ENCODE peak calls at places on chromosomes 12 and 14, in four cellular contexts. W is left ventricle myocardium inferior, H is breast epithelium, Y is A549. B is an unnamed sample.

GRCh38 chr12:4439736-4440135 is 5.9 kb downstream of the FGF6 start:
- DNase-seq in W (no peak), H (no peak), Y (no peak), B (no peak)

GRCh38 chr12:123498126-123498825 is 35.2 kb downstream of the RILPL1 start:
- DNase-seq in W (no peak), H (no peak), Y (peak; percentile 21), B (no peak)

GRCh38 chr12:76143343-76144252 is 59.1 kb upstream of the NAP1L1 start:
- DNase-seq in W (no peak), H (no peak), Y (no peak), B (no peak)

GRCh38 chr12:5232826-5233500 is 189.3 kb downstream of the KCNA5 start:
- DNase-seq in W (no peak), H (no peak), Y (no peak), B (no peak)

GRCh38 chr12:14903386-14904098 is 17.9 kb upstream of the MGP start:
- DNase-seq in W (no peak), H (no peak), Y (no peak), B (no peak)

GRCh38 chr12:56296207-56296785 is 3.8 kb downstream of the CS start:
- DNase-seq in W (no peak), H (no peak), Y (no peak), B (no peak)

GRCh38 chr12:52587563-52587962 is 13.7 kb downstream of the KRT72 start:
- DNase-seq in W (no peak), H (no peak), Y (no peak), B (no peak)

GRCh38 chr12:82959821-82960220 is 273.1 kb downstream of the TMTC2 start:
- DNase-seq in W (no peak), H (no peak), Y (no peak), B (no peak)

GRCh38 chr12:51065530-51065929 is 17.4 kb downstream of the LETMD1 start:
- DNase-seq in W (no peak), H (no peak), Y (no peak), B (no peak)

GRCh38 chr14:105913861-105914260 is 387.5 kb downstream of the TMEM121 start:
- DNase-seq in W (peak; percentile 7), H (no peak), Y (no peak), B (no peak)

GRCh38 chr14:72588521-72588920 is 305.4 kb downstream of the DPF3 start:
- DNase-seq in W (no peak), H (no peak), Y (no peak), B (no peak)

GRCh38 chr12:131223171-131223761 is 269.6 kb downstream of the ADGRD1 start:
- DNase-seq in W (no peak), H (no peak), Y (no peak), B (no peak)

GRCh38 chr14:64807588-64807987 is 72.1 kb downstream of the SPTB start:
- DNase-seq in W (peak; percentile 76), H (no peak), Y (no peak), B (no peak)

GRCh38 chr12:114729731-114730130 is 45.8 kb upstream of the TBX3 start:
- DNase-seq in W (no peak), H (no peak), Y (peak; percentile 61), B (no peak)

GRCh38 chr14:74881425-74882102 is at the start of gene DLST:
- DNase-seq in W (peak; percentile 88), H (peak; percentile 76), Y (peak; percentile 90), B (peak; percentile 55)
- TF ChIP-seq CTCF in W (no peak), H (no peak), Y (no peak), B (no peak)

GRCh38 chr14:36713960-36714703 is 52.5 kb downstream of the PAX9 start:
- DNase-seq in W (no peak), H (no peak), Y (no peak), B (no peak)
- TF ChIP-seq CTCF in W (no peak), H (no peak), Y (no peak), B (no peak)

DNA sequence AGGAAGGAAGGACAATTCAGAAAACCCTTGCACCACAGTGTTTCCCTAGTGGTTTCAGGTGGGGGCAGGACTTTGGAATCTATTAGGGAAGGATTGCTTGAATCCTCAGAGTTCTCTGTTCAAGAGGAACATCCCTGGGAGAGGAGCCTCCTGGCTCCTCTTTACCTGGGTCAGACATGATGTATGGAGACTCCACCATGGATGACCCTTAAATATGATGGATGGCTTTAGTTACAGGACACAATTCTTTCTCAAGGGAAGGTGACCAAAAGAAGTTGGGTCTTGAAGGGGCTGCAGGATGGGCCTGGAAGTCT is 396.6 kb downstream of the NRXN3 start:
- DNase-seq in W (no peak), H (no peak), Y (no peak), B (no peak)
- TF ChIP-seq CTCF in W (peak; percentile 11), H (no peak), Y (no peak), B (no peak)

GRCh38 chr12:66169221-66170170 is at the start of gene TMBIM4:
- DNase-seq in W (peak; percentile 88), H (peak; percentile 74), Y (peak; percentile 97), B (peak; percentile 44)
- TF ChIP-seq CTCF in W (peak; percentile 78), H (peak; percentile 68), Y (peak; percentile 57), B (no peak)

GRCh38 chr14:99744199-99744872 is 48.9 kb upstream of the EML1 start:
- DNase-seq in W (no peak), H (no peak), Y (no peak), B (no peak)
- TF ChIP-seq CTCF in W (no peak), H (no peak), Y (no peak), B (no peak)

GRCh38 chr12:102917026-102917787 is at the start of gene PAH:
- DNase-seq in W (no peak), H (no peak), Y (no peak), B (no peak)
- TF ChIP-seq CTCF in W (no peak), H (no peak), Y (no peak), B (no peak)